ENCODE peak calls at places on chromosomes 6 and 20, in six cellular contexts. D is ovary, E is psoas muscle, C is NCI-H1417 treated with DMSO at 0.1 percent for 48 hours, W is SK-N-SH, U is renal cortical epithelial cell. R is an unnamed sample.

GRCh38 chr20:62411479-62412193 is 4.6 kb upstream of the CABLES2 start:
- DNase-seq in E (no peak), C (no peak), U (no peak), W (no peak), D (no peak), R (no peak)

GRCh38 chr6:165245287-165245686 is 64.1 kb downstream of the C6orf118 start:
- DNase-seq in D (no peak), U (peak; percentile 26), C (no peak), E (no peak), W (peak; percentile 22), R (no peak)

GRCh38 chr6:31299947-31300346 is 28.1 kb upstream of the HLA-C start:
- DNase-seq in U (peak; percentile 71), C (no peak), W (no peak), D (no peak), E (no peak), R (no peak)

GRCh38 chr6:105170066-105170465 is 9.7 kb downstream of the POPDC3 start:
- DNase-seq in D (no peak), U (no peak), W (no peak), E (no peak), C (no peak), R (no peak)

GRCh38 chr20:46962452-46963195 is 68.0 kb downstream of the EYA2 start:
- DNase-seq in W (no peak), D (no peak), E (no peak), U (no peak), C (no peak), R (no peak)

GRCh38 chr20:46252352-46253091 is 55.8 kb downstream of the CDH22 start:
- DNase-seq in U (no peak), D (no peak), W (no peak), C (no peak), E (no peak), R (no peak)

GRCh38 chr6:131831392-131831791 is 23.6 kb downstream of the ENPP1 start:
- DNase-seq in C (no peak), W (no peak), E (no peak), D (no peak), U (peak; percentile 73), R (no peak)

GRCh38 chr20:64130876-64131275 is 23.5 kb upstream of the NPBWR2 start:
- DNase-seq in C (no peak), E (no peak), W (no peak), U (no peak), D (no peak), R (no peak)

GRCh38 chr6:43269273-43270007 is 26.2 kb downstream of the TTBK1 start:
- DNase-seq in U (no peak), E (peak; percentile 41), W (no peak), D (no peak), C (no peak), R (no peak)

GRCh38 chr20:47888351-47888750 is 103.1 kb upstream of the SULF2 start:
- DNase-seq in D (no peak), E (no peak), C (no peak), U (no peak), W (no peak), R (no peak)

GRCh38 chr6:26217714-26218075 is 130.5 kb downstream of the HFE start:
- DNase-seq in W (no peak), U (no peak), E (no peak), D (no peak), C (no peak), R (no peak)

GRCh38 chr6:62999796-63000195 is 211.5 kb upstream of the FKBP1C start:
- DNase-seq in U (peak; percentile 89), E (no peak), C (no peak), W (no peak), D (no peak), R (no peak)

GRCh38 chr20:8005033-8005432 is 14.5 kb downstream of the TMX4 start:
- DNase-seq in E (no peak), W (no peak), U (no peak), C (no peak), D (no peak), R (no peak)

GRCh38 chr20:18688676-18689075 is 100.8 kb downstream of the DTD1 start:
- DNase-seq in D (no peak), C (no peak), W (no peak), U (no peak), E (no peak), R (no peak)

GRCh38 chr20:37919389-37920040 is 16.6 kb downstream of the VSTM2L start:
- DNase-seq in C (no peak), E (no peak), U (no peak), D (no peak), W (no peak), R (no peak)

GRCh38 chr6:143556529-143556928 is 45.0 kb upstream of the FUCA2 start:
- DNase-seq in U (no peak), E (no peak), C (no peak), D (no peak), W (no peak), R (no peak)

GRCh38 chr20:16692442-16692841 is 37.4 kb upstream of the SNRPB2 start:
- DNase-seq in D (no peak), W (no peak), C (no peak), E (no peak), U (no peak), R (no peak)

GRCh38 chr20:17533396-17533795 is 2.2 kb upstream of the BFSP1 start:
- DNase-seq in D (no peak), C (no peak), W (peak; percentile 39), U (peak; percentile 53), E (no peak), R (no peak)

GRCh38 chr20:35306931-35307517 is 14.8 kb upstream of the FAM83C start:
- DNase-seq in C (no peak), U (peak; percentile 73), D (no peak), E (peak; percentile 80), W (peak; percentile 71), R (no peak)

GRCh38 chr20:12177657-12178293 is 260.1 kb downstream of the BTBD3 start:
- DNase-seq in E (no peak), C (no peak), U (peak; percentile 32), D (no peak), W (no peak), R (peak; percentile 1)

GRCh38 chr20:32470025-32470861 is 112.1 kb downstream of the ASXL1 start:
- DNase-seq in U (peak; percentile 29), D (no peak), C (no peak), E (peak; percentile 74), W (peak; percentile 75), R (no peak)

GRCh38 chr20:23260181-23260840 is 90.3 kb upstream of the NXT1 start:
- DNase-seq in C (no peak), W (no peak), E (no peak), D (no peak), U (no peak), R (no peak)

GRCh38 chr6:112795316-112795715 is 448.2 kb downstream of the RFPL4B start:
- DNase-seq in W (no peak), U (no peak), D (no peak), E (no peak), C (no peak), R (no peak)

GRCh38 chr6:16437095-16437494 is 198.7 kb downstream of the GMPR start:
- DNase-seq in W (no peak), U (no peak), D (no peak), C (no peak), E (no peak), R (no peak)

GRCh38 chr20:14062786-14063185 is 67.5 kb downstream of the MACROD2 start:
- DNase-seq in U (peak; percentile 36), D (no peak), W (no peak), E (no peak), C (no peak), R (no peak)

GRCh38 chr6:30643656-30644055 is 3.3 kb upstream of the C6orf136 start:
- DNase-seq in D (no peak), U (no peak), W (no peak), E (no peak), C (no peak), R (no peak)

GRCh38 chr6:33549196-33549595 is 30.9 kb downstream of the BAK1 start:
- DNase-seq in E (no peak), C (no peak), U (no peak), D (no peak), W (no peak), R (no peak)

GRCh38 chr20:43448748-43449535 is 8.8 kb upstream of the SRSF6 start:
- DNase-seq in C (peak; percentile 27), W (peak; percentile 63), U (peak; percentile 40), D (no peak), E (no peak), R (no peak)

GRCh38 chr20:53706008-53706481 is 112.4 kb upstream of the ZNF217 start:
- DNase-seq in D (no peak), C (no peak), W (no peak), U (peak; percentile 81), E (no peak), R (no peak)

GRCh38 chr20:58001381-58001780 is 227.1 kb downstream of the ANKRD60 start:
- DNase-seq in E (peak; percentile 68), D (peak; percentile 66), W (peak; percentile 84), U (peak; percentile 40), C (no peak), R (no peak)

GRCh38 chr6:44245912-44246662 is 814 bp upstream of the HSP90AB1 start:
- DNase-seq in C (peak; percentile 42), W (peak; percentile 93), D (peak; percentile 92), U (peak; percentile 51), E (peak; percentile 96), R (no peak)

GRCh38 chr6:127328043-127328442 is 15.4 kb downstream of the ECHDC1 start:
- DNase-seq in U (peak; percentile 55), W (no peak), C (no peak), D (no peak), E (no peak), R (no peak)

GRCh38 chr6:134911532-134911931 is 38.4 kb downstream of the ALDH8A1 start:
- DNase-seq in U (peak; percentile 94), C (no peak), W (no peak), E (no peak), D (no peak), R (peak; percentile 72)

GRCh38 chr6:90369024-90369519 is 72.4 kb upstream of the BACH2 start:
- DNase-seq in D (peak; percentile 58), W (no peak), C (no peak), E (peak; percentile 58), U (peak; percentile 100), R (peak; percentile 100)

GRCh38 chr20:61253640-61254511 is 1.8 kb downstream of the CDH4 start:
- DNase-seq in U (no peak), C (no peak), W (peak; percentile 63), E (no peak), D (no peak), R (no peak)

GRCh38 chr6:118528129-118528528 is 20.0 kb upstream of the PLN start:
- DNase-seq in U (no peak), D (no peak), C (no peak), W (no peak), E (no peak), R (no peak)

GRCh38 chr6:159257846-159258245 is 88.6 kb downstream of the FNDC1 start:
- DNase-seq in W (no peak), E (no peak), U (no peak), C (no peak), D (no peak), R (no peak)

GRCh38 chr6:132142768-132143167 is 191.6 kb upstream of the CCN2 start:
- DNase-seq in W (no peak), D (no peak), C (no peak), U (no peak), E (no peak), R (no peak)